ENCODE peak calls at places on chromosomes 6 and 20, in nine cellular contexts. I, S, K, M, A, Q, H, D and X are unnamed samples.

GRCh38 chr6:37454420-37455125 is 21.6 kb downstream of the CMTR1 start:
- DNase-seq in I (no peak), S (no peak), K (no peak), M (no peak), A (no peak), Q (no peak), H (no peak), D (no peak), X (no peak)

GRCh38 chr6:111772274-111772780 is 100.9 kb downstream of the FYN start:
- DNase-seq in I (no peak), S (no peak), K (no peak), M (no peak), A (no peak), Q (no peak), H (no peak), D (no peak), X (no peak)

GRCh38 chr20:1330075-1330830 is 1.3 kb upstream of the SDCBP2 start:
- DNase-seq in I (peak; percentile 87), S (no peak), K (no peak), M (no peak), A (peak; percentile 24), Q (peak; percentile 26), H (no peak), D (peak; percentile 90), X (peak; percentile 53)

GRCh38 chr6:14344486-14344885 is 226.9 kb downstream of the CD83 start:
- DNase-seq in I (no peak), S (no peak), K (no peak), M (no peak), A (no peak), Q (no peak), H (no peak), D (no peak), X (no peak)

GRCh38 chr6:43052842-43053544 is 658 bp downstream of the CUL7 start:
- DNase-seq in I (peak; percentile 40), S (no peak), K (no peak), M (no peak), A (peak; percentile 23), Q (no peak), H (no peak), D (peak; percentile 42), X (peak; percentile 41)

GRCh38 chr20:58910473-58910872 is 58.0 kb downstream of the GNAS start:
- DNase-seq in I (no peak), S (no peak), K (no peak), M (no peak), A (no peak), Q (no peak), H (no peak), D (no peak), X (no peak)

GRCh38 chr20:23683281-23683680 is 5.6 kb downstream of the CST4 start:
- DNase-seq in I (peak; percentile 20), S (no peak), K (no peak), M (no peak), A (no peak), Q (no peak), H (no peak), D (no peak), X (no peak)

GRCh38 chr20:46898433-46898832 is 3.8 kb downstream of the EYA2 start:
- DNase-seq in I (no peak), S (no peak), K (no peak), M (no peak), A (no peak), Q (no peak), H (no peak), D (no peak), X (no peak)